ENCODE peak calls at places on chromosomes 4 and X, in six cellular contexts. One of them, this sample, is unnamed.

GRCh38 chrX:17738002-17738713 is 865 bp downstream of the SCML1 start:
- DNase-seq in activated T-cell treated with anti-CD3 and anti-CD28 coated beads, Interleukin-2, amount 50 U/mL, for 4 hours: peak
- DNase-seq in EL: peak
- DNase-seq in kidney tubule cell: peak
- DNase-seq in activated CD4-positive, CD25-positive, alpha-beta regulatory T cell: no peak
- DNase-seq in WTC11: peak
- DNase-seq in this sample: no peak

GRCh38 chrX:121635141-121635540 is 587.7 kb downstream of the GLUD2 start:
- DNase-seq in activated T-cell treated with anti-CD3 and anti-CD28 coated beads, Interleukin-2, amount 50 U/mL, for 4 hours: no peak
- DNase-seq in EL: no peak
- DNase-seq in kidney tubule cell: peak
- DNase-seq in activated CD4-positive, CD25-positive, alpha-beta regulatory T cell: no peak
- DNase-seq in WTC11: no peak
- DNase-seq in this sample: no peak

GRCh38 chr4:106478152-106478551 is 109.6 kb upstream of the GIMD1 start:
- DNase-seq in activated T-cell treated with anti-CD3 and anti-CD28 coated beads, Interleukin-2, amount 50 U/mL, for 4 hours: no peak
- DNase-seq in EL: no peak
- DNase-seq in kidney tubule cell: no peak
- DNase-seq in activated CD4-positive, CD25-positive, alpha-beta regulatory T cell: no peak
- DNase-seq in WTC11: no peak
- DNase-seq in this sample: no peak

GRCh38 chr4:166421556-166422156 is 548.6 kb downstream of the TLL1 start:
- DNase-seq in activated T-cell treated with anti-CD3 and anti-CD28 coated beads, Interleukin-2, amount 50 U/mL, for 4 hours: no peak
- DNase-seq in EL: peak
- DNase-seq in kidney tubule cell: peak
- DNase-seq in activated CD4-positive, CD25-positive, alpha-beta regulatory T cell: no peak
- DNase-seq in WTC11: no peak
- DNase-seq in this sample: no peak

GRCh38 chr4:3255611-3256186 is 6.7 kb downstream of the MSANTD1 start:
- DNase-seq in activated T-cell treated with anti-CD3 and anti-CD28 coated beads, Interleukin-2, amount 50 U/mL, for 4 hours: no peak
- DNase-seq in EL: no peak
- DNase-seq in kidney tubule cell: no peak
- DNase-seq in activated CD4-positive, CD25-positive, alpha-beta regulatory T cell: no peak
- DNase-seq in WTC11: peak
- DNase-seq in this sample: no peak

GRCh38 chr4:1802151-1802715 is 9.1 kb downstream of the FGFR3 start:
- DNase-seq in activated T-cell treated with anti-CD3 and anti-CD28 coated beads, Interleukin-2, amount 50 U/mL, for 4 hours: no peak
- DNase-seq in EL: no peak
- DNase-seq in kidney tubule cell: no peak
- DNase-seq in activated CD4-positive, CD25-positive, alpha-beta regulatory T cell: no peak
- DNase-seq in WTC11: no peak
- DNase-seq in this sample: no peak

GRCh38 chr4:140152015-140152703 is 1.8 kb downstream of the MAML3 start:
- DNase-seq in activated T-cell treated with anti-CD3 and anti-CD28 coated beads, Interleukin-2, amount 50 U/mL, for 4 hours: peak
- DNase-seq in EL: no peak
- DNase-seq in kidney tubule cell: no peak
- DNase-seq in activated CD4-positive, CD25-positive, alpha-beta regulatory T cell: peak
- DNase-seq in WTC11: peak
- DNase-seq in this sample: no peak

GRCh38 chr4:73410916-73411730 is 7.0 kb downstream of the ALB start:
- DNase-seq in activated T-cell treated with anti-CD3 and anti-CD28 coated beads, Interleukin-2, amount 50 U/mL, for 4 hours: no peak
- DNase-seq in EL: no peak
- DNase-seq in kidney tubule cell: no peak
- DNase-seq in activated CD4-positive, CD25-positive, alpha-beta regulatory T cell: no peak
- DNase-seq in WTC11: no peak
- DNase-seq in this sample: no peak

GRCh38 chrX:110145854-110146253 is 142.9 kb downstream of the TMEM164 start:
- DNase-seq in activated T-cell treated with anti-CD3 and anti-CD28 coated beads, Interleukin-2, amount 50 U/mL, for 4 hours: no peak
- DNase-seq in EL: peak
- DNase-seq in kidney tubule cell: peak
- DNase-seq in activated CD4-positive, CD25-positive, alpha-beta regulatory T cell: no peak
- DNase-seq in WTC11: peak
- DNase-seq in this sample: no peak

GRCh38 chr4:72977936-72978485 is 91.5 kb downstream of the COX18 start:
- DNase-seq in activated T-cell treated with anti-CD3 and anti-CD28 coated beads, Interleukin-2, amount 50 U/mL, for 4 hours: no peak
- DNase-seq in EL: no peak
- DNase-seq in kidney tubule cell: peak
- DNase-seq in activated CD4-positive, CD25-positive, alpha-beta regulatory T cell: no peak
- DNase-seq in WTC11: no peak
- DNase-seq in this sample: no peak

GRCh38 chr4:52376107-52376704 is 282.9 kb downstream of the USP46 start:
- DNase-seq in activated T-cell treated with anti-CD3 and anti-CD28 coated beads, Interleukin-2, amount 50 U/mL, for 4 hours: no peak
- DNase-seq in EL: peak
- DNase-seq in kidney tubule cell: peak
- DNase-seq in activated CD4-positive, CD25-positive, alpha-beta regulatory T cell: no peak
- DNase-seq in WTC11: no peak
- DNase-seq in this sample: peak

GRCh38 chr4:147755567-147756295 is 23.8 kb downstream of the ARHGAP10 start:
- DNase-seq in activated T-cell treated with anti-CD3 and anti-CD28 coated beads, Interleukin-2, amount 50 U/mL, for 4 hours: no peak
- DNase-seq in EL: peak
- DNase-seq in kidney tubule cell: no peak
- DNase-seq in activated CD4-positive, CD25-positive, alpha-beta regulatory T cell: no peak
- DNase-seq in WTC11: no peak
- DNase-seq in this sample: no peak

GRCh38 chr4:39889226-39889625 is 88.5 kb downstream of the PDS5A start:
- DNase-seq in activated T-cell treated with anti-CD3 and anti-CD28 coated beads, Interleukin-2, amount 50 U/mL, for 4 hours: no peak
- DNase-seq in EL: no peak
- DNase-seq in kidney tubule cell: no peak
- DNase-seq in activated CD4-positive, CD25-positive, alpha-beta regulatory T cell: no peak
- DNase-seq in WTC11: no peak
- DNase-seq in this sample: no peak

GRCh38 chr4:151808120-151808529 is 47.3 kb upstream of the GATB start:
- DNase-seq in activated T-cell treated with anti-CD3 and anti-CD28 coated beads, Interleukin-2, amount 50 U/mL, for 4 hours: no peak
- DNase-seq in EL: peak
- DNase-seq in kidney tubule cell: no peak
- DNase-seq in activated CD4-positive, CD25-positive, alpha-beta regulatory T cell: no peak
- DNase-seq in WTC11: no peak
- DNase-seq in this sample: no peak

GRCh38 chr4:62126064-62126732 is 926.1 kb downstream of the ADGRL3 start:
- DNase-seq in activated T-cell treated with anti-CD3 and anti-CD28 coated beads, Interleukin-2, amount 50 U/mL, for 4 hours: no peak
- DNase-seq in EL: no peak
- DNase-seq in kidney tubule cell: no peak
- DNase-seq in activated CD4-positive, CD25-positive, alpha-beta regulatory T cell: no peak
- DNase-seq in WTC11: no peak
- DNase-seq in this sample: no peak

GRCh38 chr4:19010766-19011165 is 989.2 kb upstream of the LCORL start:
- DNase-seq in activated T-cell treated with anti-CD3 and anti-CD28 coated beads, Interleukin-2, amount 50 U/mL, for 4 hours: no peak
- DNase-seq in EL: no peak
- DNase-seq in kidney tubule cell: no peak
- DNase-seq in activated CD4-positive, CD25-positive, alpha-beta regulatory T cell: no peak
- DNase-seq in WTC11: no peak
- DNase-seq in this sample: no peak

GRCh38 chrX:80285131-80285773 is 135.0 kb upstream of the TENT5D start:
- DNase-seq in activated T-cell treated with anti-CD3 and anti-CD28 coated beads, Interleukin-2, amount 50 U/mL, for 4 hours: no peak
- DNase-seq in EL: no peak
- DNase-seq in kidney tubule cell: peak
- DNase-seq in activated CD4-positive, CD25-positive, alpha-beta regulatory T cell: no peak
- DNase-seq in WTC11: peak
- DNase-seq in this sample: peak

GRCh38 chr4:89836031-89836777 is 757 bp downstream of the SNCA start:
- DNase-seq in activated T-cell treated with anti-CD3 and anti-CD28 coated beads, Interleukin-2, amount 50 U/mL, for 4 hours: no peak
- DNase-seq in EL: no peak
- DNase-seq in kidney tubule cell: no peak
- DNase-seq in activated CD4-positive, CD25-positive, alpha-beta regulatory T cell: no peak
- DNase-seq in WTC11: peak
- DNase-seq in this sample: no peak

GRCh38 chr4:131408102-131408501 is 1741.0 kb upstream of the PCDH10 start:
- DNase-seq in activated T-cell treated with anti-CD3 and anti-CD28 coated beads, Interleukin-2, amount 50 U/mL, for 4 hours: no peak
- DNase-seq in EL: no peak
- DNase-seq in kidney tubule cell: no peak
- DNase-seq in activated CD4-positive, CD25-positive, alpha-beta regulatory T cell: no peak
- DNase-seq in WTC11: no peak
- DNase-seq in this sample: no peak

GRCh38 chr4:39367166-39367565 is 1.0 kb upstream of the RFC1 start:
- DNase-seq in activated T-cell treated with anti-CD3 and anti-CD28 coated beads, Interleukin-2, amount 50 U/mL, for 4 hours: no peak
- DNase-seq in EL: no peak
- DNase-seq in kidney tubule cell: peak
- DNase-seq in activated CD4-positive, CD25-positive, alpha-beta regulatory T cell: no peak
- DNase-seq in WTC11: no peak
- DNase-seq in this sample: no peak

GRCh38 chr4:186719925-186720694 is 3.5 kb downstream of the FAT1 start:
- DNase-seq in activated T-cell treated with anti-CD3 and anti-CD28 coated beads, Interleukin-2, amount 50 U/mL, for 4 hours: no peak
- DNase-seq in EL: peak
- DNase-seq in kidney tubule cell: peak
- DNase-seq in activated CD4-positive, CD25-positive, alpha-beta regulatory T cell: no peak
- DNase-seq in WTC11: no peak
- DNase-seq in this sample: no peak

GRCh38 chrX:137263374-137263773 is 229.6 kb upstream of the GPR101 start:
- DNase-seq in activated T-cell treated with anti-CD3 and anti-CD28 coated beads, Interleukin-2, amount 50 U/mL, for 4 hours: no peak
- DNase-seq in EL: no peak
- DNase-seq in kidney tubule cell: no peak
- DNase-seq in activated CD4-positive, CD25-positive, alpha-beta regulatory T cell: no peak
- DNase-seq in WTC11: no peak
- DNase-seq in this sample: no peak

GRCh38 chr4:74540193-74540592 is 95.3 kb downstream of the AREG start:
- DNase-seq in activated T-cell treated with anti-CD3 and anti-CD28 coated beads, Interleukin-2, amount 50 U/mL, for 4 hours: no peak
- DNase-seq in EL: peak
- DNase-seq in kidney tubule cell: peak
- DNase-seq in activated CD4-positive, CD25-positive, alpha-beta regulatory T cell: no peak
- DNase-seq in WTC11: no peak
- DNase-seq in this sample: no peak

GRCh38 chrX:10286195-10286594 is 129.4 kb downstream of the CLCN4 start:
- DNase-seq in activated T-cell treated with anti-CD3 and anti-CD28 coated beads, Interleukin-2, amount 50 U/mL, for 4 hours: no peak
- DNase-seq in EL: no peak
- DNase-seq in kidney tubule cell: no peak
- DNase-seq in activated CD4-positive, CD25-positive, alpha-beta regulatory T cell: no peak
- DNase-seq in WTC11: no peak
- DNase-seq in this sample: no peak

GRCh38 chrX:9860826-9861225 is 74.6 kb downstream of the SHROOM2 start:
- DNase-seq in activated T-cell treated with anti-CD3 and anti-CD28 coated beads, Interleukin-2, amount 50 U/mL, for 4 hours: no peak
- DNase-seq in EL: no peak
- DNase-seq in kidney tubule cell: no peak
- DNase-seq in activated CD4-positive, CD25-positive, alpha-beta regulatory T cell: no peak
- DNase-seq in WTC11: no peak
- DNase-seq in this sample: no peak

GRCh38 chr4:154564311-154564710 is 1.5 kb downstream of the FGB start:
- DNase-seq in activated T-cell treated with anti-CD3 and anti-CD28 coated beads, Interleukin-2, amount 50 U/mL, for 4 hours: no peak
- DNase-seq in EL: no peak
- DNase-seq in kidney tubule cell: no peak
- DNase-seq in activated CD4-positive, CD25-positive, alpha-beta regulatory T cell: no peak
- DNase-seq in WTC11: no peak
- DNase-seq in this sample: no peak

GRCh38 chrX:31251336-31251735 is 179.5 kb upstream of the FTHL17 start:
- DNase-seq in activated T-cell treated with anti-CD3 and anti-CD28 coated beads, Interleukin-2, amount 50 U/mL, for 4 hours: no peak
- DNase-seq in EL: peak
- DNase-seq in kidney tubule cell: no peak
- DNase-seq in activated CD4-positive, CD25-positive, alpha-beta regulatory T cell: no peak
- DNase-seq in WTC11: no peak
- DNase-seq in this sample: no peak

GRCh38 chrX:33923262-33923661 is 208.9 kb downstream of the FAM47A start:
- DNase-seq in activated T-cell treated with anti-CD3 and anti-CD28 coated beads, Interleukin-2, amount 50 U/mL, for 4 hours: no peak
- DNase-seq in EL: no peak
- DNase-seq in kidney tubule cell: no peak
- DNase-seq in activated CD4-positive, CD25-positive, alpha-beta regulatory T cell: no peak
- DNase-seq in WTC11: no peak
- DNase-seq in this sample: no peak

GRCh38 chrX:123803331-123803983 is 56.4 kb upstream of the XIAP start:
- DNase-seq in activated T-cell treated with anti-CD3 and anti-CD28 coated beads, Interleukin-2, amount 50 U/mL, for 4 hours: no peak
- DNase-seq in EL: peak
- DNase-seq in kidney tubule cell: peak
- DNase-seq in activated CD4-positive, CD25-positive, alpha-beta regulatory T cell: no peak
- DNase-seq in WTC11: no peak
- DNase-seq in this sample: peak

GRCh38 chrX:124342174-124342867 is 4.0 kb upstream of the SH2D1A start:
- DNase-seq in activated T-cell treated with anti-CD3 and anti-CD28 coated beads, Interleukin-2, amount 50 U/mL, for 4 hours: no peak
- DNase-seq in EL: no peak
- DNase-seq in kidney tubule cell: no peak
- DNase-seq in activated CD4-positive, CD25-positive, alpha-beta regulatory T cell: no peak
- DNase-seq in WTC11: no peak
- DNase-seq in this sample: no peak

GRCh38 chrX:149630681-149631292 is 805 bp downstream of the TMEM185A start:
- DNase-seq in activated T-cell treated with anti-CD3 and anti-CD28 coated beads, Interleukin-2, amount 50 U/mL, for 4 hours: no peak
- DNase-seq in EL: peak
- DNase-seq in kidney tubule cell: peak
- DNase-seq in activated CD4-positive, CD25-positive, alpha-beta regulatory T cell: no peak
- DNase-seq in WTC11: no peak
- DNase-seq in this sample: no peak

GRCh38 chr4:5040839-5041238 is 10.4 kb upstream of the STK32B start:
- DNase-seq in activated T-cell treated with anti-CD3 and anti-CD28 coated beads, Interleukin-2, amount 50 U/mL, for 4 hours: no peak
- DNase-seq in EL: no peak
- DNase-seq in kidney tubule cell: no peak
- DNase-seq in activated CD4-positive, CD25-positive, alpha-beta regulatory T cell: no peak
- DNase-seq in WTC11: no peak
- DNase-seq in this sample: no peak

GRCh38 chrX:20500171-20500865 is 233.6 kb upstream of the RPS6KA3 start:
- DNase-seq in activated T-cell treated with anti-CD3 and anti-CD28 coated beads, Interleukin-2, amount 50 U/mL, for 4 hours: no peak
- DNase-seq in EL: no peak
- DNase-seq in kidney tubule cell: no peak
- DNase-seq in activated CD4-positive, CD25-positive, alpha-beta regulatory T cell: no peak
- DNase-seq in WTC11: no peak
- DNase-seq in this sample: no peak

GRCh38 chrX:15151267-15152196 is 118.4 kb downstream of the ASB9 start:
- DNase-seq in activated T-cell treated with anti-CD3 and anti-CD28 coated beads, Interleukin-2, amount 50 U/mL, for 4 hours: peak
- DNase-seq in EL: peak
- DNase-seq in kidney tubule cell: peak
- DNase-seq in activated CD4-positive, CD25-positive, alpha-beta regulatory T cell: no peak
- DNase-seq in WTC11: no peak
- DNase-seq in this sample: no peak